ENCODE peak calls at places on chromosomes 12 and 14, in eight cellular contexts. One of them, this sample, is unnamed.

GRCh38 chr14:67782090-67782489 is 34.3 kb downstream of the ZFYVE26 start:
- DNase-seq in AG04450: no peak
- DNase-seq in heart right ventricle: no peak
- DNase-seq in tibial nerve: no peak
- DNase-seq in GM23338: no peak
- DNase-seq in OCI-LY7: no peak
- DNase-seq in colonic mucosa: no peak
- DNase-seq in transverse colon: no peak
- DNase-seq in this sample: no peak

GRCh38 chr12:19683178-19683927 is 244.1 kb downstream of the AEBP2 start:
- DNase-seq in colonic mucosa: no peak
- DNase-seq in OCI-LY7: no peak
- DNase-seq in tibial nerve: no peak
- DNase-seq in heart right ventricle: no peak
- DNase-seq in AG04450: no peak
- DNase-seq in GM23338: no peak
- DNase-seq in transverse colon: no peak
- DNase-seq in this sample: no peak

GRCh38 chr14:50935126-50936090 is 8.9 kb downstream of the PYGL start:
- DNase-seq in GM23338: no peak
- DNase-seq in heart right ventricle: no peak
- DNase-seq in colonic mucosa: peak; percentile 7
- DNase-seq in OCI-LY7: no peak
- DNase-seq in transverse colon: no peak
- DNase-seq in AG04450: no peak
- DNase-seq in tibial nerve: no peak
- DNase-seq in this sample: no peak

GRCh38 chr12:32444895-32445294 is 45.5 kb downstream of the FGD4 start:
- DNase-seq in AG04450: no peak
- DNase-seq in GM23338: no peak
- DNase-seq in heart right ventricle: no peak
- DNase-seq in transverse colon: no peak
- DNase-seq in tibial nerve: no peak
- DNase-seq in colonic mucosa: peak; percentile 78
- DNase-seq in OCI-LY7: no peak
- DNase-seq in this sample: no peak

GRCh38 chr12:75641031-75641780 is 129.8 kb upstream of the KRR1 start:
- DNase-seq in heart right ventricle: no peak
- DNase-seq in GM23338: no peak
- DNase-seq in transverse colon: peak; percentile 8
- DNase-seq in OCI-LY7: peak; percentile 89
- DNase-seq in AG04450: peak; percentile 68
- DNase-seq in colonic mucosa: no peak
- DNase-seq in tibial nerve: no peak
- DNase-seq in this sample: no peak

GRCh38 chr12:108752387-108752786 is 21.1 kb upstream of the CORO1C start:
- DNase-seq in OCI-LY7: no peak
- DNase-seq in transverse colon: no peak
- DNase-seq in AG04450: no peak
- DNase-seq in heart right ventricle: no peak
- DNase-seq in tibial nerve: no peak
- DNase-seq in GM23338: no peak
- DNase-seq in colonic mucosa: no peak
- DNase-seq in this sample: no peak

GRCh38 chr12:95424271-95424994 is 49.5 kb upstream of the METAP2 start:
- DNase-seq in tibial nerve: no peak
- DNase-seq in heart right ventricle: peak; percentile 6
- DNase-seq in colonic mucosa: no peak
- DNase-seq in GM23338: no peak
- DNase-seq in OCI-LY7: no peak
- DNase-seq in transverse colon: no peak
- DNase-seq in AG04450: no peak
- DNase-seq in this sample: peak; percentile 40

GRCh38 chr12:53750812-53751335 is 905 bp downstream of the CISTR start:
- DNase-seq in OCI-LY7: peak; percentile 66
- DNase-seq in AG04450: no peak
- DNase-seq in heart right ventricle: peak; percentile 53
- DNase-seq in transverse colon: peak; percentile 26
- DNase-seq in colonic mucosa: no peak
- DNase-seq in tibial nerve: no peak
- DNase-seq in GM23338: peak; percentile 59
- DNase-seq in this sample: no peak

GRCh38 chr12:13273097-13273496 is 76.6 kb downstream of the EMP1 start:
- DNase-seq in heart right ventricle: no peak
- DNase-seq in tibial nerve: no peak
- DNase-seq in AG04450: no peak
- DNase-seq in transverse colon: no peak
- DNase-seq in GM23338: no peak
- DNase-seq in colonic mucosa: no peak
- DNase-seq in OCI-LY7: no peak
- DNase-seq in this sample: no peak

GRCh38 chr12:113413488-113413939 is 8.7 kb upstream of the SDSL start:
- DNase-seq in heart right ventricle: no peak
- DNase-seq in colonic mucosa: no peak
- DNase-seq in tibial nerve: no peak
- DNase-seq in GM23338: no peak
- DNase-seq in transverse colon: peak; percentile 15
- DNase-seq in AG04450: no peak
- DNase-seq in OCI-LY7: no peak
- DNase-seq in this sample: no peak

GRCh38 chr12:26156201-26156871 is 31.5 kb upstream of the BHLHE41 start:
- DNase-seq in colonic mucosa: no peak
- DNase-seq in heart right ventricle: no peak
- DNase-seq in AG04450: no peak
- DNase-seq in tibial nerve: no peak
- DNase-seq in transverse colon: peak; percentile 33
- DNase-seq in OCI-LY7: peak; percentile 91
- DNase-seq in GM23338: no peak
- DNase-seq in this sample: no peak

GRCh38 chr14:104707629-104708595 is 16.1 kb upstream of the ADSS1 start:
- DNase-seq in tibial nerve: no peak
- DNase-seq in OCI-LY7: no peak
- DNase-seq in AG04450: no peak
- DNase-seq in colonic mucosa: no peak
- DNase-seq in GM23338: peak; percentile 49
- DNase-seq in transverse colon: no peak
- DNase-seq in heart right ventricle: no peak
- DNase-seq in this sample: no peak

GRCh38 chr14:44833376-44833775 is 128.4 kb downstream of the KLHL28 start:
- DNase-seq in heart right ventricle: no peak
- DNase-seq in transverse colon: no peak
- DNase-seq in GM23338: no peak
- DNase-seq in colonic mucosa: no peak
- DNase-seq in AG04450: no peak
- DNase-seq in tibial nerve: no peak
- DNase-seq in OCI-LY7: no peak
- DNase-seq in this sample: no peak

GRCh38 chr14:103207404-103208072 is 84.3 kb downstream of the TNFAIP2 start:
- DNase-seq in colonic mucosa: no peak
- DNase-seq in GM23338: peak; percentile 44
- DNase-seq in heart right ventricle: peak; percentile 20
- DNase-seq in AG04450: no peak
- DNase-seq in transverse colon: no peak
- DNase-seq in tibial nerve: no peak
- DNase-seq in OCI-LY7: no peak
- DNase-seq in this sample: no peak

GRCh38 chr14:102121567-102121966 is 18.1 kb upstream of the WDR20 start:
- DNase-seq in colonic mucosa: no peak
- DNase-seq in AG04450: no peak
- DNase-seq in heart right ventricle: no peak
- DNase-seq in OCI-LY7: no peak
- DNase-seq in GM23338: no peak
- DNase-seq in transverse colon: no peak
- DNase-seq in tibial nerve: no peak
- DNase-seq in this sample: no peak

GRCh38 chr12:65592416-65592815 is 231.9 kb upstream of the HMGA2 start:
- DNase-seq in colonic mucosa: no peak
- DNase-seq in OCI-LY7: no peak
- DNase-seq in GM23338: no peak
- DNase-seq in AG04450: no peak
- DNase-seq in tibial nerve: no peak
- DNase-seq in transverse colon: no peak
- DNase-seq in heart right ventricle: no peak
- DNase-seq in this sample: no peak

DNA sequence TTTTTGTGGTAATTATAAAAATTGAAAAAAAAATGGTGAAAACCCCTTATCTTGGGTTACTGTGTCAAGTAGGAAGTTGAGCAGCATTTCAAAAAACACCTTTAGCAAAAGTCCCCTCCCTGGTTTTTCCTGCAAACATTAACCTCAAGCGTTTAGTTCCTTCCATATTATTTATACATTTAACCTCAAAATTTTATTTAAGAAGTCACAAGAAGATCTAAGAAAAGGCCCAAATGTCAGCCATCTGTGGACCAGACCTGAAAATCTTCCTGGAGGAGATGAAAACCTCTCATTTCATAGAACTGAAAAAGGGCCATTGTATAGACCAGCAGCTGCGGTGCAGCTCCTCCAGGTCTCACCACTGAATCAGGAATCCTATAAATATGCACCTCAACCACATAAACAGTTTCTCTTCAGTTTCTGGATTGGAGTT is 40.4 kb upstream of the BTG1 start:
- DNase-seq in GM23338: no peak
- DNase-seq in OCI-LY7: no peak
- DNase-seq in colonic mucosa: no peak
- DNase-seq in AG04450: no peak
- DNase-seq in heart right ventricle: no peak
- DNase-seq in transverse colon: no peak
- DNase-seq in tibial nerve: no peak
- DNase-seq in this sample: no peak
- H3K27ac ChIP-seq in GM23338: no peak overlapping the region
- H3K27ac ChIP-seq in OCI-LY7: no peak overlapping the region
- H3K27ac ChIP-seq in colonic mucosa: no peak overlapping the region
- H3K27ac ChIP-seq in AG04450: no peak overlapping the region
- H3K27ac ChIP-seq in heart right ventricle: no peak overlapping the region
- H3K27ac ChIP-seq in transverse colon: no peak overlapping the region
- H3K27ac ChIP-seq in tibial nerve: no peak overlapping the region
- H3K27ac ChIP-seq in this sample: no peak overlapping the region

DNA sequence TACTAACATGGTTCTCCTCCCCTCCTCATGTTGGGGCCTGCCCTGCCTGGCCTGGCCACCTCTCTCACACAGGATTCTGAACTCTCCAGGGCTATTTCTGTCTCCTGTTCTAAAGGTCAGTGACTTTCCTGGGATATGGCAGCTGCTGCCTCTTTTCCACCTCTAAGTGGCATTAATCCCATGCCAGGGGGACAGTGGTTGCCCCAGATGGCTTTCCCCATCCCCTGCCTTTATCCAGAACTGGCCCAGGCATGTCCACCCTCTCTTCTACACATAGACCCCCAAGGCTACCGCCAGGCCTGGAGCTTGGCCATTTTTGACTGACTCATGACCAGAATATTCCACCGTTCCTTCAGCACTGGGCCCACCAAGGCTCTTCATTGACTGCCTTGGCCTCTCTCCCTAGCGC is 90.4 kb downstream of the IRF2BPL start:
- DNase-seq in AG04450: no peak
- DNase-seq in colonic mucosa: no peak
- DNase-seq in OCI-LY7: no peak
- DNase-seq in GM23338: no peak
- DNase-seq in tibial nerve: no peak
- DNase-seq in heart right ventricle: no peak
- DNase-seq in transverse colon: no peak
- DNase-seq in this sample: no peak
- TF ChIP-seq CTCF in AG04450: no peak
- TF ChIP-seq CTCF in colonic mucosa: no peak
- TF ChIP-seq CTCF in OCI-LY7: no peak
- TF ChIP-seq CTCF in GM23338: no peak
- TF ChIP-seq CTCF in tibial nerve: no peak
- TF ChIP-seq CTCF in heart right ventricle: no peak
- TF ChIP-seq CTCF in transverse colon: no peak
- TF ChIP-seq CTCF in this sample: no peak

DNA sequence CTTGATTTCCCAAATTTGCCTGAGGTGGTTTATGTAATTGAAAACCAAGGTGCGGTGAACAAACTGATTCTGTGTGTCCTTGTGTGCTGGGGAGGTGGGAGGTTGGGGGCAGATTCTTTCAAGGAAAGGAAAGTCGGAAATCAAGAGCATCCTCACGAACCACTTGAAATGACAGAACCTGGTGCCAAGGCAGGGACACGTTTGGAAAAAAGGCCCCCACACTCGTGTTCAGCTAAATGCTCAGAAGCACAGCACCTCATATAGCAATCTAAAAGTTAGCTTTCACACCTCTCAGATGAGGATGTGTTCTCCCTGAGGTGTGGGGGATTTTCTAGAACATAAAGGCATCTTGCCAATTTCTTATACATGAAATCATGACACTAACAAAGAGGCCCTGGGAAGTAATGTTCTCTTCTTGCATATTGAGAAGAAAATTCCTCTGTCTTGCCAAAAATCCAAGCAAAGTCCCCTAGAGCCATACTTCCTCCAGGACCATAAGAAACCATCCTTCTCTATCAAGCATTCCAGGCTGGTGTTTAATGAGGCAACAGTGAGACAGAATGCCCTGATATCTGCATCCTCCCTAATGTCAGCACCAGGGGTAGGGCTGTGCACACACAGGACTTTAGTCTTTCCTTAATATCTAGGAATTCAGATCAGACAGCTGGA is 119.7 kb downstream of the PLXNC1 start:
- DNase-seq in heart right ventricle: no peak
- DNase-seq in AG04450: no peak
- DNase-seq in tibial nerve: no peak
- DNase-seq in colonic mucosa: no peak
- DNase-seq in transverse colon: no peak
- DNase-seq in GM23338: no peak
- DNase-seq in OCI-LY7: no peak
- DNase-seq in this sample: no peak
- H3K27ac ChIP-seq in heart right ventricle: no peak overlapping the region
- H3K27ac ChIP-seq in AG04450: no peak overlapping the region
- H3K27ac ChIP-seq in tibial nerve: no peak overlapping the region
- H3K27ac ChIP-seq in colonic mucosa: no peak overlapping the region
- H3K27ac ChIP-seq in transverse colon: peak overlapping the region; percentile 37
- H3K27ac ChIP-seq in GM23338: no peak overlapping the region
- H3K27ac ChIP-seq in OCI-LY7: no peak overlapping the region
- H3K27ac ChIP-seq in this sample: peak overlapping the region; percentile 71

GRCh38 chr12:92736605-92737004 is 33.8 kb downstream of the PLEKHG7 start:
- DNase-seq in tibial nerve: no peak
- DNase-seq in OCI-LY7: no peak
- DNase-seq in heart right ventricle: no peak
- DNase-seq in AG04450: no peak
- DNase-seq in GM23338: no peak
- DNase-seq in transverse colon: no peak
- DNase-seq in colonic mucosa: no peak
- DNase-seq in this sample: no peak

GRCh38 chr12:92739099-92739498 is 36.3 kb downstream of the PLEKHG7 start:
- DNase-seq in AG04450: no peak
- DNase-seq in tibial nerve: no peak
- DNase-seq in transverse colon: no peak
- DNase-seq in OCI-LY7: no peak
- DNase-seq in colonic mucosa: no peak
- DNase-seq in GM23338: peak; percentile 5
- DNase-seq in heart right ventricle: no peak
- DNase-seq in this sample: no peak

GRCh38 chr12:92737855-92738850 is 35.4 kb downstream of the PLEKHG7 start:
- DNase-seq in heart right ventricle: no peak
- DNase-seq in transverse colon: no peak
- DNase-seq in colonic mucosa: no peak
- DNase-seq in GM23338: no peak
- DNase-seq in tibial nerve: no peak
- DNase-seq in OCI-LY7: no peak
- DNase-seq in AG04450: no peak
- DNase-seq in this sample: no peak

GRCh38 chr12:92730758-92731157 is 28.0 kb downstream of the PLEKHG7 start:
- DNase-seq in transverse colon: no peak
- DNase-seq in GM23338: no peak
- DNase-seq in AG04450: no peak
- DNase-seq in tibial nerve: no peak
- DNase-seq in heart right ventricle: no peak
- DNase-seq in OCI-LY7: no peak
- DNase-seq in colonic mucosa: no peak
- DNase-seq in this sample: no peak

GRCh38 chr12:92735131-92735721 is 32.4 kb downstream of the PLEKHG7 start:
- DNase-seq in heart right ventricle: peak; percentile 27
- DNase-seq in transverse colon: no peak
- DNase-seq in GM23338: peak; percentile 2
- DNase-seq in tibial nerve: no peak
- DNase-seq in OCI-LY7: no peak
- DNase-seq in AG04450: peak; percentile 54
- DNase-seq in colonic mucosa: no peak
- DNase-seq in this sample: no peak
- TF ChIP-seq CTCF in heart right ventricle: no peak
- TF ChIP-seq CTCF in transverse colon: no peak
- TF ChIP-seq CTCF in GM23338: peak; percentile 12
- TF ChIP-seq CTCF in tibial nerve: no peak
- TF ChIP-seq CTCF in OCI-LY7: peak; percentile 22
- TF ChIP-seq CTCF in AG04450: no peak
- TF ChIP-seq CTCF in colonic mucosa: no peak
- TF ChIP-seq CTCF in this sample: no peak